ENCODE peak calls at places on chromosomes 7 and 10, in nine cellular contexts. Q is fibroblast of the aortic adventitia; U is GM23338; L is AG10803; A is HCT116; E is GM12865; J is IMR-90; F is A549; W is CD8-positive, alpha-beta T cell. R is an unnamed sample.
A peak's percentile ranks its signal among the peaks of the same experiment; 100 is the strongest.

GRCh38 chr10:43348511-43349312 is 22.7 kb upstream of the FXYD4 start:
- DNase-seq in Q (peak; percentile 80), U (peak; percentile 91), L (peak; percentile 74), A (peak; percentile 52), E (peak; percentile 87), J (peak; percentile 68), F (peak; percentile 92), W (peak; percentile 83), R (peak; percentile 49)

GRCh38 chr10:97278491-97278989 is 13.9 kb downstream of the ARHGAP19 start:
- DNase-seq in Q (peak; percentile 97), U (peak; percentile 57), L (peak; percentile 99), A (peak; percentile 33), E (peak; percentile 57), J (peak; percentile 93), F (peak; percentile 69), W (no peak), R (peak; percentile 19)

GRCh38 chr10:62562101-62562500 is 187.9 kb downstream of the ZNF365 start:
- DNase-seq in Q (no peak), U (no peak), L (peak; percentile 42), A (no peak), E (no peak), J (no peak), F (no peak), W (no peak), R (no peak)

GRCh38 chr7:94049615-94050014 is 45.5 kb upstream of the BET1 start:
- DNase-seq in Q (no peak), U (peak; percentile 22), L (no peak), A (no peak), E (peak; percentile 39), J (no peak), F (no peak), W (no peak), R (no peak)

GRCh38 chr10:93806882-93807281 is 49.1 kb downstream of the LGI1 start:
- DNase-seq in Q (peak; percentile 90), U (no peak), L (peak; percentile 18), A (no peak), E (no peak), J (no peak), F (no peak), W (no peak), R (no peak)

GRCh38 chr7:137331378-137331777 is 12.2 kb downstream of the PTN start:
- DNase-seq in Q (peak; percentile 40), U (no peak), L (no peak), A (no peak), E (no peak), J (peak; percentile 10), F (no peak), W (no peak), R (no peak)

GRCh38 chr10:132448248-132448731 is 51.3 kb downstream of the PWWP2B start:
- DNase-seq in Q (peak; percentile 32), U (peak; percentile 79), L (peak; percentile 69), A (peak; percentile 54), E (peak; percentile 28), J (no peak), F (peak; percentile 66), W (peak; percentile 67), R (no peak)

GRCh38 chr10:68470300-68470699 is 1.5 kb downstream of the DNA2 start:
- DNase-seq in Q (no peak), U (no peak), L (no peak), A (no peak), E (no peak), J (no peak), F (no peak), W (no peak), R (no peak)

GRCh38 chr7:74481458-74482324 is 28.0 kb downstream of the GTF2IRD1 start:
- DNase-seq in Q (no peak), U (no peak), L (peak; percentile 7), A (no peak), E (no peak), J (peak; percentile 31), F (no peak), W (no peak), R (no peak)

GRCh38 chr7:40263752-40264390 is 129.1 kb downstream of the SUGCT start:
- DNase-seq in Q (no peak), U (no peak), L (no peak), A (no peak), E (no peak), J (no peak), F (no peak), W (no peak), R (no peak)

GRCh38 chr7:40267583-40267982 is 132.8 kb downstream of the SUGCT start:
- DNase-seq in Q (no peak), U (no peak), L (no peak), A (no peak), E (no peak), J (no peak), F (no peak), W (no peak), R (no peak)

GRCh38 chr7:40268836-40269235 is 134.0 kb downstream of the SUGCT start:
- DNase-seq in Q (no peak), U (no peak), L (no peak), A (no peak), E (no peak), J (no peak), F (no peak), W (no peak), R (no peak)
- H3K4me3 ChIP-seq in Q (no peak overlapping the region), U (no peak overlapping the region), L (no peak overlapping the region), A (no peak overlapping the region), E (no peak overlapping the region), J (no peak overlapping the region), F (no peak overlapping the region), W (no peak overlapping the region), R (no peak overlapping the region)

GRCh38 chr10:47029181-47029971 is 118.1 kb downstream of the PTPN20 start:
- DNase-seq in Q (no peak), U (no peak), L (no peak), A (no peak), E (no peak), J (no peak), F (no peak), W (no peak), R (no peak)

GRCh38 chr10:47028466-47028865 is 117.2 kb downstream of the PTPN20 start:
- DNase-seq in Q (no peak), U (no peak), L (no peak), A (no peak), E (no peak), J (no peak), F (no peak), W (no peak), R (no peak)

GRCh38 chr10:47031953-47032465 is 120.8 kb downstream of the PTPN20 start:
- DNase-seq in Q (peak; percentile 63), U (no peak), L (peak; percentile 76), A (no peak), E (no peak), J (peak; percentile 41), F (no peak), W (no peak), R (no peak)

GRCh38 chr10:47031251-47031952 is 120.2 kb downstream of the PTPN20 start:
- DNase-seq in Q (peak; percentile 40), U (peak; percentile 52), L (peak; percentile 69), A (peak; percentile 23), E (peak; percentile 14), J (no peak), F (peak; percentile 44), W (no peak), R (no peak)

GRCh38 chr10:47030191-47030698 is 119.0 kb downstream of the PTPN20 start:
- DNase-seq in Q (no peak), U (no peak), L (peak; percentile 57), A (no peak), E (no peak), J (no peak), F (no peak), W (no peak), R (no peak)
- TF ChIP-seq CTCF in Q (no peak), U (no peak), L (no peak), A (no peak), E (no peak), J (no peak), F (no peak), W (no peak), R (no peak)

GRCh38 chr10:101291254-101292193 is 62.3 kb upstream of the LBX1 start:
- DNase-seq in Q (no peak), U (peak; percentile 83), L (no peak), A (no peak), E (peak; percentile 47), J (peak; percentile 23), F (peak; percentile 85), W (peak; percentile 51), R (no peak)

GRCh38 chr10:101295266-101295665 is 58.7 kb upstream of the BTRC start:
- DNase-seq in Q (no peak), U (no peak), L (no peak), A (no peak), E (no peak), J (no peak), F (no peak), W (no peak), R (no peak)

GRCh38 chr10:101294109-101294508 is 59.9 kb upstream of the BTRC start:
- DNase-seq in Q (no peak), U (no peak), L (no peak), A (no peak), E (no peak), J (no peak), F (no peak), W (no peak), R (no peak)

GRCh38 chr10:101292194-101293006 is 61.6 kb upstream of the BTRC start:
- DNase-seq in Q (peak; percentile 5), U (peak; percentile 47), L (no peak), A (no peak), E (no peak), J (no peak), F (no peak), W (no peak), R (no peak)

GRCh38 chr10:101293007-101293723 is 60.8 kb upstream of the BTRC start:
- DNase-seq in Q (no peak), U (peak; percentile 55), L (no peak), A (no peak), E (no peak), J (no peak), F (no peak), W (no peak), R (no peak)
- H3K4me3 ChIP-seq in Q (no peak overlapping the region), U (peak overlapping the region; percentile 76), L (no peak overlapping the region), A (no peak overlapping the region), E (no peak overlapping the region), J (no peak overlapping the region), F (peak overlapping the region; percentile 63), W (no peak overlapping the region), R (no peak overlapping the region)

DNA sequence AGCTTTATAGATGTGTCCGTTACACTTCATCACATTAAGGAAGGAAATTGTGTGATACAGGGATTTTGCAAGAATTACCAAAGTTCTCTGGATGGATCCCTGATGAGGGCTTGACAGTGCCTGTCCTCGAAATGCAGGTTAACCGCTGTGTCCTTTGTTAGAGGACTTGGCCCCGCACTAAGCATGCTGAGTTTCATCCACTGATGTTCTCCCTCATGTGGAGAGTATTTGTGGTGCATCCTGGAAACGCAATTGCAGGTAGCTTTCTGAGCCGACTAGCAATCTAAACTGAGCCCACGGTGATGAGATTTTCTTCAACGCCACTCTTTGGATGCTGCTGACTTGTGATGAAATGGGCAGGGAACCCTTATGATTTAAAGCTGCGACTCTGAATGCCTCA is 71.9 kb upstream of the STK17A start:
- DNase-seq in Q (no peak), U (peak; percentile 75), L (no peak), A (no peak), E (no peak), J (no peak), F (no peak), W (no peak), R (no peak)
- TF ChIP-seq CTCF in Q (no peak), U (peak; percentile 50), L (no peak), A (peak; percentile 4), E (no peak), J (no peak), F (no peak), W (no peak), R (no peak)